ENCODE peak calls at places on chromosomes 3 and 15, in seven cellular contexts. One of them, this sample, is unnamed.
A peak's percentile ranks its signal among the peaks of the same experiment; 100 is the strongest.

GRCh38 chr3:24137958-24138875 is 193.1 kb downstream of the NR1D2 start:
- DNase-seq in heart left ventricle: no peak
- DNase-seq in heart right ventricle: no peak
- DNase-seq in CD8-positive, alpha-beta T cell: no peak
- DNase-seq in fibroblast of lung: no peak
- DNase-seq in brain microvascular endothelial cell: no peak
- DNase-seq in K562: peak; percentile 21
- DNase-seq in this sample: peak; percentile 55

GRCh38 chr15:92780816-92781215 is 119.3 kb upstream of the CHD2 start:
- DNase-seq in heart left ventricle: no peak
- DNase-seq in heart right ventricle: no peak
- DNase-seq in CD8-positive, alpha-beta T cell: no peak
- DNase-seq in fibroblast of lung: no peak
- DNase-seq in brain microvascular endothelial cell: no peak
- DNase-seq in K562: no peak
- DNase-seq in this sample: no peak

GRCh38 chr3:185225523-185225922 is 28.3 kb downstream of the EHHADH start:
- DNase-seq in heart left ventricle: no peak
- DNase-seq in heart right ventricle: no peak
- DNase-seq in CD8-positive, alpha-beta T cell: no peak
- DNase-seq in fibroblast of lung: peak; percentile 89
- DNase-seq in brain microvascular endothelial cell: peak; percentile 17
- DNase-seq in K562: no peak
- DNase-seq in this sample: peak; percentile 63

GRCh38 chr3:105364113-105364512 is 2.6 kb upstream of the ALCAM start:
- DNase-seq in heart left ventricle: no peak
- DNase-seq in heart right ventricle: no peak
- DNase-seq in CD8-positive, alpha-beta T cell: no peak
- DNase-seq in fibroblast of lung: peak; percentile 81
- DNase-seq in brain microvascular endothelial cell: peak; percentile 82
- DNase-seq in K562: no peak
- DNase-seq in this sample: peak; percentile 71

GRCh38 chr3:63746211-63746610 is 72.9 kb upstream of the C3orf49 start:
- DNase-seq in heart left ventricle: no peak
- DNase-seq in heart right ventricle: no peak
- DNase-seq in CD8-positive, alpha-beta T cell: no peak
- DNase-seq in fibroblast of lung: no peak
- DNase-seq in brain microvascular endothelial cell: no peak
- DNase-seq in K562: no peak
- DNase-seq in this sample: no peak

GRCh38 chr15:56832125-56832524 is 86.3 kb upstream of the TCF12 start:
- DNase-seq in heart left ventricle: peak; percentile 56
- DNase-seq in heart right ventricle: peak; percentile 43
- DNase-seq in CD8-positive, alpha-beta T cell: no peak
- DNase-seq in fibroblast of lung: no peak
- DNase-seq in brain microvascular endothelial cell: no peak
- DNase-seq in K562: no peak
- DNase-seq in this sample: peak; percentile 10

GRCh38 chr3:170357920-170358854 is 672 bp downstream of the SKIL start:
- DNase-seq in heart left ventricle: peak; percentile 87
- DNase-seq in heart right ventricle: peak; percentile 85
- DNase-seq in CD8-positive, alpha-beta T cell: peak; percentile 85
- DNase-seq in fibroblast of lung: peak; percentile 69
- DNase-seq in brain microvascular endothelial cell: peak; percentile 80
- DNase-seq in K562: peak; percentile 90
- DNase-seq in this sample: peak; percentile 50

GRCh38 chr3:59774613-59775012 is 724.8 kb upstream of the CFAP20DC start:
- DNase-seq in heart left ventricle: no peak
- DNase-seq in heart right ventricle: no peak
- DNase-seq in CD8-positive, alpha-beta T cell: no peak
- DNase-seq in fibroblast of lung: peak; percentile 95
- DNase-seq in brain microvascular endothelial cell: peak; percentile 60
- DNase-seq in K562: no peak
- DNase-seq in this sample: peak; percentile 60

GRCh38 chr15:89899303-89899946 is 5.6 kb upstream of the AP3S2 start:
- DNase-seq in heart left ventricle: no peak
- DNase-seq in heart right ventricle: no peak
- DNase-seq in CD8-positive, alpha-beta T cell: no peak
- DNase-seq in fibroblast of lung: no peak
- DNase-seq in brain microvascular endothelial cell: no peak
- DNase-seq in K562: no peak
- DNase-seq in this sample: no peak

GRCh38 chr3:49378249-49378899 is 20.2 kb upstream of the GPX1 start:
- DNase-seq in heart left ventricle: peak; percentile 21
- DNase-seq in heart right ventricle: peak; percentile 17
- DNase-seq in CD8-positive, alpha-beta T cell: no peak
- DNase-seq in fibroblast of lung: peak; percentile 94
- DNase-seq in brain microvascular endothelial cell: peak; percentile 93
- DNase-seq in K562: no peak
- DNase-seq in this sample: peak; percentile 44

GRCh38 chr15:77866596-77867125 is 210.8 kb downstream of the TBC1D2B start:
- DNase-seq in heart left ventricle: no peak
- DNase-seq in heart right ventricle: no peak
- DNase-seq in CD8-positive, alpha-beta T cell: no peak
- DNase-seq in fibroblast of lung: no peak
- DNase-seq in brain microvascular endothelial cell: no peak
- DNase-seq in K562: no peak
- DNase-seq in this sample: no peak

GRCh38 chr3:19029837-19030835 is 118.2 kb upstream of the KCNH8 start:
- DNase-seq in heart left ventricle: no peak
- DNase-seq in heart right ventricle: no peak
- DNase-seq in CD8-positive, alpha-beta T cell: no peak
- DNase-seq in fibroblast of lung: no peak
- DNase-seq in brain microvascular endothelial cell: no peak
- DNase-seq in K562: no peak
- DNase-seq in this sample: peak; percentile 33

GRCh38 chr3:168269019-168269418 is 173.3 kb upstream of the GOLIM4 start:
- DNase-seq in heart left ventricle: no peak
- DNase-seq in heart right ventricle: no peak
- DNase-seq in CD8-positive, alpha-beta T cell: no peak
- DNase-seq in fibroblast of lung: no peak
- DNase-seq in brain microvascular endothelial cell: no peak
- DNase-seq in K562: no peak
- DNase-seq in this sample: no peak

GRCh38 chr3:79369306-79369705 is 398.5 kb downstream of the ROBO1 start:
- DNase-seq in heart left ventricle: no peak
- DNase-seq in heart right ventricle: no peak
- DNase-seq in CD8-positive, alpha-beta T cell: no peak
- DNase-seq in fibroblast of lung: peak; percentile 18
- DNase-seq in brain microvascular endothelial cell: no peak
- DNase-seq in K562: no peak
- DNase-seq in this sample: no peak
- TF ChIP-seq CTCF in heart left ventricle: no peak
- TF ChIP-seq CTCF in heart right ventricle: no peak
- TF ChIP-seq CTCF in CD8-positive, alpha-beta T cell: no peak
- TF ChIP-seq CTCF in fibroblast of lung: peak; percentile 34
- TF ChIP-seq CTCF in brain microvascular endothelial cell: peak; percentile 47
- TF ChIP-seq CTCF in K562: no peak
- TF ChIP-seq CTCF in this sample: no peak

DNA sequence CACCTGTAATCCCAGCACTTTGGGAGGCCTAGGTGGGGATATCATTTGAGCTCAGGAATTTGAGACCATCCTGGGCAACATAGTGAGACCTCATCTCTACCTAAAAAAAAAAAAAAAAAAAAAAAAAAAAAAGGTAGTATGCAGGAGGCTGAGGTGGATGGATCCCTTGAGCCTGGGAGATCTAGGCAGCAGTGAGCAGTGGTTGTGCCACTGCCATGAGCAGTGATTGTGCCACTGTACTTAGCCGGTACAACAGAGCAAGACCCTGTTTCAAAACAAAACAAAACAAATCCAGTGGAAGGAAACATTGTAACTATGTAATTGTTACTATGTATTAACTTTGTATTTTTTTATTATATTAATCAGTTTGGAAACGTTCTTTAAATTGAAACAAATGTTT is 5.9 kb downstream of the FEM1B start:
- DNase-seq in heart left ventricle: no peak
- DNase-seq in heart right ventricle: no peak
- DNase-seq in CD8-positive, alpha-beta T cell: no peak
- DNase-seq in fibroblast of lung: no peak
- DNase-seq in brain microvascular endothelial cell: no peak
- DNase-seq in K562: no peak
- DNase-seq in this sample: no peak
- H3K36me3 ChIP-seq in heart left ventricle: peaks cover 19% of the 10 kb centered on the region
- H3K36me3 ChIP-seq in heart right ventricle: no peaks in the 10 kb centered on the region
- H3K36me3 ChIP-seq in CD8-positive, alpha-beta T cell: peaks cover 8% of the 10 kb centered on the region
- H3K36me3 ChIP-seq in fibroblast of lung: no peaks in the 10 kb centered on the region
- H3K36me3 ChIP-seq in brain microvascular endothelial cell: peaks cover 4% of the 10 kb centered on the region
- H3K36me3 ChIP-seq in K562: peaks cover 42% of the 10 kb centered on the region
- H3K36me3 ChIP-seq in this sample: peaks cover 8% of the 10 kb centered on the region

GRCh38 chr3:12180218-12180617 is 21.5 kb upstream of the TIMP4 start:
- DNase-seq in heart left ventricle: peak; percentile 51
- DNase-seq in heart right ventricle: peak; percentile 62
- DNase-seq in CD8-positive, alpha-beta T cell: no peak
- DNase-seq in fibroblast of lung: peak; percentile 88
- DNase-seq in brain microvascular endothelial cell: peak; percentile 84
- DNase-seq in K562: no peak
- DNase-seq in this sample: peak; percentile 78
- TF ChIP-seq CTCF in heart left ventricle: no peak
- TF ChIP-seq CTCF in heart right ventricle: no peak
- TF ChIP-seq CTCF in CD8-positive, alpha-beta T cell: no peak
- TF ChIP-seq CTCF in fibroblast of lung: no peak
- TF ChIP-seq CTCF in brain microvascular endothelial cell: no peak
- TF ChIP-seq CTCF in K562: no peak
- TF ChIP-seq CTCF in this sample: no peak

GRCh38 chr15:48469681-48470080 is 138.5 kb downstream of the DUT start:
- DNase-seq in heart left ventricle: no peak
- DNase-seq in heart right ventricle: no peak
- DNase-seq in CD8-positive, alpha-beta T cell: no peak
- DNase-seq in fibroblast of lung: peak; percentile 63
- DNase-seq in brain microvascular endothelial cell: no peak
- DNase-seq in K562: no peak
- DNase-seq in this sample: no peak
- H3K36me3 ChIP-seq in heart left ventricle: peaks cover 99% of the 10 kb centered on the region
- H3K36me3 ChIP-seq in heart right ventricle: no peaks in the 10 kb centered on the region
- H3K36me3 ChIP-seq in CD8-positive, alpha-beta T cell: no peaks in the 10 kb centered on the region
- H3K36me3 ChIP-seq in fibroblast of lung: peaks cover 41% of the 10 kb centered on the region
- H3K36me3 ChIP-seq in brain microvascular endothelial cell: peaks cover 96% of the 10 kb centered on the region
- H3K36me3 ChIP-seq in K562: no peaks in the 10 kb centered on the region
- H3K36me3 ChIP-seq in this sample: no peaks in the 10 kb centered on the region

DNA sequence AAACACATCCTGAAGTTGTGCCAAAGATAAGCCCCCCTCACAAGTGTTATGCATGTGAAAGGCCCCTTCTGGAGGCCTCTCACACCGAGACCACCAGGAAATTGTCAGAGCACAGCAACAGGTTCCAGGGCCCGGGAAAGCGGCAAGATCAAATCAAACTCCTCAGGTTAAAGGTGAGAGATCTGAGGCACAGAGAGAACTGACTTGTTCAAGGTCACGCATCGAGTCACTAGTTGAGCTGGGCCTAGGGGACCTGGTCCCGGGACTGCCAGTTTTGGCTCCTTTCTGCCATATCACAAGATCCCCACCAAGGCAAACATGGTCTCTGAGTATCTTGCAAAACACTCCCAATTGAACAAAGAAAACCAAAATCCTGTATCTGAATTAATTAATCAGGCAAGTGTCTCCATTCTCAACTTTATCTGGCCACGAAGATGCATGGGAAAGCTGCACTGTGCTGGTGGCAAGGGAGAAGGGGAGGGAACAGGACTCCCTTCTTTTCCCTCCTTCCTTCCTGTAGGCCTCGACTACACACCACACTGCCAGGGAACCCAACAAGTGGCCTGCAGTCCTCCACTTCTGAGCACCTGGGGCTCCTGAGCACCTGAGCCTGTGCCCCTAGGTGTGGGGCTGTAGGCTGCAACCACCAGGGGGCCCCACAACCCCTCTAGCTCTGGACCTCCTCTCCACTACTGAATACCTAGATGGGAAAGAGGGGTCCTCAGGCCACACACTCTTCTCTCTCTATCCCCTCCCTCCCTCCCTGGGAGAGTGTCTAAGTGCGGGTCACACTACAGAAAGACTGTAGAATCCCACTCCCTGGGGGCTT is 37.3 kb downstream of the ANP32A start:
- DNase-seq in heart left ventricle: no peak
- DNase-seq in heart right ventricle: peak; percentile 41
- DNase-seq in CD8-positive, alpha-beta T cell: peak; percentile 72
- DNase-seq in fibroblast of lung: no peak
- DNase-seq in brain microvascular endothelial cell: no peak
- DNase-seq in K562: peak; percentile 57
- DNase-seq in this sample: no peak
- TF ChIP-seq CTCF in heart left ventricle: peak; percentile 59
- TF ChIP-seq CTCF in heart right ventricle: peak; percentile 50
- TF ChIP-seq CTCF in CD8-positive, alpha-beta T cell: peak; percentile 77
- TF ChIP-seq CTCF in fibroblast of lung: peak; percentile 55
- TF ChIP-seq CTCF in brain microvascular endothelial cell: peak; percentile 80
- TF ChIP-seq CTCF in K562: peak; percentile 65
- TF ChIP-seq CTCF in this sample: peak; percentile 86

GRCh38 chr3:178306427-178307115 is 229.7 kb upstream of the KCNMB2 start:
- DNase-seq in heart left ventricle: no peak
- DNase-seq in heart right ventricle: no peak
- DNase-seq in CD8-positive, alpha-beta T cell: no peak
- DNase-seq in fibroblast of lung: no peak
- DNase-seq in brain microvascular endothelial cell: no peak
- DNase-seq in K562: no peak
- DNase-seq in this sample: no peak

GRCh38 chr3:178308696-178309278 is 227.4 kb upstream of the KCNMB2 start:
- DNase-seq in heart left ventricle: no peak
- DNase-seq in heart right ventricle: no peak
- DNase-seq in CD8-positive, alpha-beta T cell: no peak
- DNase-seq in fibroblast of lung: no peak
- DNase-seq in brain microvascular endothelial cell: no peak
- DNase-seq in K562: no peak
- DNase-seq in this sample: no peak

GRCh38 chr3:178302966-178303930 is 233.0 kb upstream of the KCNMB2 start:
- DNase-seq in heart left ventricle: no peak
- DNase-seq in heart right ventricle: no peak
- DNase-seq in CD8-positive, alpha-beta T cell: no peak
- DNase-seq in fibroblast of lung: no peak
- DNase-seq in brain microvascular endothelial cell: no peak
- DNase-seq in K562: no peak
- DNase-seq in this sample: peak; percentile 17

GRCh38 chr3:178300441-178300959 is 235.7 kb upstream of the KCNMB2 start:
- DNase-seq in heart left ventricle: no peak
- DNase-seq in heart right ventricle: no peak
- DNase-seq in CD8-positive, alpha-beta T cell: no peak
- DNase-seq in fibroblast of lung: no peak
- DNase-seq in brain microvascular endothelial cell: no peak
- DNase-seq in K562: peak; percentile 16
- DNase-seq in this sample: no peak

GRCh38 chr3:178304758-178305157 is 231.5 kb upstream of the KCNMB2 start:
- DNase-seq in heart left ventricle: no peak
- DNase-seq in heart right ventricle: no peak
- DNase-seq in CD8-positive, alpha-beta T cell: no peak
- DNase-seq in fibroblast of lung: peak; percentile 91
- DNase-seq in brain microvascular endothelial cell: peak; percentile 31
- DNase-seq in K562: no peak
- DNase-seq in this sample: peak; percentile 48
- H3K36me3 ChIP-seq in heart left ventricle: no peaks in the 10 kb centered on the region
- H3K36me3 ChIP-seq in heart right ventricle: no peaks in the 10 kb centered on the region
- H3K36me3 ChIP-seq in CD8-positive, alpha-beta T cell: no peaks in the 10 kb centered on the region
- H3K36me3 ChIP-seq in fibroblast of lung: no peaks in the 10 kb centered on the region
- H3K36me3 ChIP-seq in brain microvascular endothelial cell: no peaks in the 10 kb centered on the region
- H3K36me3 ChIP-seq in K562: no peaks in the 10 kb centered on the region
- H3K36me3 ChIP-seq in this sample: no peaks in the 10 kb centered on the region

This sample was measured in bronchial epithelial cell.